ENCODE peak calls at places on chromosomes 13 and 19, in five cellular contexts. One of them, this sample, is unnamed.

GRCh38 chr19:30387311-30388115 is 15.3 kb downstream of the ZNF536 start:
- DNase-seq in astrocyte: no peak
- DNase-seq in mammary epithelial cell: no peak
- DNase-seq in neural progenitor cell: no peak
- DNase-seq in HCT116: no peak
- DNase-seq in this sample: no peak

GRCh38 chr13:98033277-98034247 is 80.1 kb downstream of the IPO5 start:
- DNase-seq in astrocyte: peak; percentile 25
- DNase-seq in mammary epithelial cell: peak; percentile 33
- DNase-seq in neural progenitor cell: peak; percentile 42
- DNase-seq in HCT116: peak; percentile 16
- DNase-seq in this sample: peak; percentile 61

GRCh38 chr19:52142001-52142595 is 2.4 kb upstream of the ZNF616 start:
- DNase-seq in astrocyte: no peak
- DNase-seq in mammary epithelial cell: peak; percentile 74
- DNase-seq in neural progenitor cell: no peak
- DNase-seq in HCT116: no peak
- DNase-seq in this sample: no peak

GRCh38 chr13:46179576-46180368 is 2.2 kb downstream of the LCP1 start:
- DNase-seq in astrocyte: no peak
- DNase-seq in mammary epithelial cell: no peak
- DNase-seq in neural progenitor cell: no peak
- DNase-seq in HCT116: no peak
- DNase-seq in this sample: no peak

GRCh38 chr13:113373811-113374485 is 10.0 kb upstream of the GRTP1 start:
- DNase-seq in astrocyte: no peak
- DNase-seq in mammary epithelial cell: no peak
- DNase-seq in neural progenitor cell: no peak
- DNase-seq in HCT116: no peak
- DNase-seq in this sample: no peak

GRCh38 chr13:47480121-47480520 is 521.0 kb downstream of the SUCLA2 start:
- DNase-seq in astrocyte: peak; percentile 93
- DNase-seq in mammary epithelial cell: peak; percentile 76
- DNase-seq in neural progenitor cell: no peak
- DNase-seq in HCT116: no peak
- DNase-seq in this sample: peak; percentile 95

GRCh38 chr13:39776439-39776838 is 121.0 kb downstream of the COG6 start:
- DNase-seq in astrocyte: peak; percentile 96
- DNase-seq in mammary epithelial cell: peak; percentile 75
- DNase-seq in neural progenitor cell: no peak
- DNase-seq in HCT116: no peak
- DNase-seq in this sample: peak; percentile 66

GRCh38 chr13:94415484-94415883 is 64.0 kb downstream of the DCT start:
- DNase-seq in astrocyte: no peak
- DNase-seq in mammary epithelial cell: no peak
- DNase-seq in neural progenitor cell: peak; percentile 17
- DNase-seq in HCT116: no peak
- DNase-seq in this sample: no peak

GRCh38 chr19:31548941-31549340 is 199.7 kb upstream of the TSHZ3 start:
- DNase-seq in astrocyte: no peak
- DNase-seq in mammary epithelial cell: peak; percentile 6
- DNase-seq in neural progenitor cell: peak; percentile 42
- DNase-seq in HCT116: no peak
- DNase-seq in this sample: peak; percentile 54

GRCh38 chr13:96020155-96020575 is 33.0 kb downstream of the UGGT2 start:
- DNase-seq in astrocyte: peak; percentile 50
- DNase-seq in mammary epithelial cell: peak; percentile 39
- DNase-seq in neural progenitor cell: peak; percentile 79
- DNase-seq in HCT116: peak; percentile 56
- DNase-seq in this sample: peak; percentile 80

GRCh38 chr13:38624822-38625221 is 62.1 kb upstream of the FREM2 start:
- DNase-seq in astrocyte: no peak
- DNase-seq in mammary epithelial cell: no peak
- DNase-seq in neural progenitor cell: no peak
- DNase-seq in HCT116: no peak
- DNase-seq in this sample: no peak

GRCh38 chr13:79637086-79637763 is 156.3 kb downstream of the NDFIP2 start:
- DNase-seq in astrocyte: peak; percentile 11
- DNase-seq in mammary epithelial cell: no peak
- DNase-seq in neural progenitor cell: no peak
- DNase-seq in HCT116: no peak
- DNase-seq in this sample: peak; percentile 40

GRCh38 chr13:44865722-44866484 is 123.4 kb downstream of the NUFIP1 start:
- DNase-seq in astrocyte: no peak
- DNase-seq in mammary epithelial cell: no peak
- DNase-seq in neural progenitor cell: no peak
- DNase-seq in HCT116: no peak
- DNase-seq in this sample: no peak

GRCh38 chr13:105569816-105570215 is 965.6 kb downstream of the EFNB2 start:
- DNase-seq in astrocyte: no peak
- DNase-seq in mammary epithelial cell: no peak
- DNase-seq in neural progenitor cell: no peak
- DNase-seq in HCT116: no peak
- DNase-seq in this sample: no peak

GRCh38 chr13:97004096-97004876 is 10.0 kb upstream of the OXGR1 start:
- DNase-seq in astrocyte: peak; percentile 92
- DNase-seq in mammary epithelial cell: no peak
- DNase-seq in neural progenitor cell: no peak
- DNase-seq in HCT116: no peak
- DNase-seq in this sample: peak; percentile 60

GRCh38 chr13:77009011-77009410 is 17.1 kb downstream of the CLN5 start:
- DNase-seq in astrocyte: no peak
- DNase-seq in mammary epithelial cell: no peak
- DNase-seq in neural progenitor cell: no peak
- DNase-seq in HCT116: no peak
- DNase-seq in this sample: no peak

GRCh38 chr19:14536926-14537692 is 7.7 kb downstream of the TECR start:
- DNase-seq in astrocyte: no peak
- DNase-seq in mammary epithelial cell: peak; percentile 81
- DNase-seq in neural progenitor cell: peak; percentile 95
- DNase-seq in HCT116: peak; percentile 88
- DNase-seq in this sample: peak; percentile 55

GRCh38 chr19:11736696-11737095 is 2.0 kb downstream of the ZNF823 start:
- DNase-seq in astrocyte: no peak
- DNase-seq in mammary epithelial cell: peak; percentile 20
- DNase-seq in neural progenitor cell: no peak
- DNase-seq in HCT116: no peak
- DNase-seq in this sample: peak; percentile 15

GRCh38 chr19:46661020-46661731 is at the start of gene DACT3:
- DNase-seq in astrocyte: peak; percentile 98
- DNase-seq in mammary epithelial cell: peak; percentile 100
- DNase-seq in neural progenitor cell: peak; percentile 100
- DNase-seq in HCT116: peak; percentile 99
- DNase-seq in this sample: peak; percentile 100

GRCh38 chr19:53086949-53087348 is 16.3 kb downstream of the ZNF160 start:
- DNase-seq in astrocyte: no peak
- DNase-seq in mammary epithelial cell: no peak
- DNase-seq in neural progenitor cell: no peak
- DNase-seq in HCT116: no peak
- DNase-seq in this sample: no peak

GRCh38 chr13:30047154-30047874 is 196.9 kb upstream of the UBL3 start:
- DNase-seq in astrocyte: peak; percentile 73
- DNase-seq in mammary epithelial cell: no peak
- DNase-seq in neural progenitor cell: no peak
- DNase-seq in HCT116: no peak
- DNase-seq in this sample: no peak

GRCh38 chr19:7004313-7004931 is 16.8 kb downstream of the MBD3L2B start:
- DNase-seq in astrocyte: no peak
- DNase-seq in mammary epithelial cell: no peak
- DNase-seq in neural progenitor cell: peak; percentile 38
- DNase-seq in HCT116: peak; percentile 34
- DNase-seq in this sample: peak; percentile 12

GRCh38 chr19:24033962-24034342 is 53.0 kb upstream of the ZNF254 start:
- DNase-seq in astrocyte: peak; percentile 57
- DNase-seq in mammary epithelial cell: peak; percentile 65
- DNase-seq in neural progenitor cell: peak; percentile 46
- DNase-seq in HCT116: no peak
- DNase-seq in this sample: peak; percentile 68

GRCh38 chr13:97468331-97468730 is 34.4 kb downstream of the RAP2A start:
- DNase-seq in astrocyte: no peak
- DNase-seq in mammary epithelial cell: no peak
- DNase-seq in neural progenitor cell: no peak
- DNase-seq in HCT116: no peak
- DNase-seq in this sample: peak; percentile 76

GRCh38 chr19:3975144-3975543 is 4.2 kb upstream of the DAPK3 start:
- DNase-seq in astrocyte: no peak
- DNase-seq in mammary epithelial cell: no peak
- DNase-seq in neural progenitor cell: no peak
- DNase-seq in HCT116: no peak
- DNase-seq in this sample: no peak

GRCh38 chr13:105177265-105177900 is 1358.1 kb downstream of the EFNB2 start:
- DNase-seq in astrocyte: no peak
- DNase-seq in mammary epithelial cell: no peak
- DNase-seq in neural progenitor cell: no peak
- DNase-seq in HCT116: no peak
- DNase-seq in this sample: no peak

GRCh38 chr13:73035660-73036059 is 23.1 kb upstream of the KLF5 start:
- DNase-seq in astrocyte: no peak
- DNase-seq in mammary epithelial cell: no peak
- DNase-seq in neural progenitor cell: no peak
- DNase-seq in HCT116: no peak
- DNase-seq in this sample: no peak

GRCh38 chr19:53541971-53542370 is 4.0 kb downstream of the ZNF331 start:
- DNase-seq in astrocyte: no peak
- DNase-seq in mammary epithelial cell: peak; percentile 55
- DNase-seq in neural progenitor cell: no peak
- DNase-seq in HCT116: no peak
- DNase-seq in this sample: no peak

GRCh38 chr19:14890616-14891379 is 4.9 kb upstream of the OR7A17 start:
- DNase-seq in astrocyte: no peak
- DNase-seq in mammary epithelial cell: no peak
- DNase-seq in neural progenitor cell: no peak
- DNase-seq in HCT116: no peak
- DNase-seq in this sample: no peak

GRCh38 chr13:99527346-99527745 is 26.1 kb downstream of the TM9SF2 start:
- DNase-seq in astrocyte: no peak
- DNase-seq in mammary epithelial cell: no peak
- DNase-seq in neural progenitor cell: no peak
- DNase-seq in HCT116: no peak
- DNase-seq in this sample: no peak

GRCh38 chr13:105971312-105971711 is 564.1 kb downstream of the EFNB2 start:
- DNase-seq in astrocyte: no peak
- DNase-seq in mammary epithelial cell: no peak
- DNase-seq in neural progenitor cell: peak; percentile 12
- DNase-seq in HCT116: no peak
- DNase-seq in this sample: no peak

GRCh38 chr13:23621316-23621645 is 51.1 kb downstream of the TNFRSF19 start:
- DNase-seq in astrocyte: peak; percentile 96
- DNase-seq in mammary epithelial cell: peak; percentile 97
- DNase-seq in neural progenitor cell: no peak
- DNase-seq in HCT116: no peak
- DNase-seq in this sample: peak; percentile 95
- H3K9ac ChIP-seq in astrocyte: peak overlapping the region; percentile 74
- H3K9ac ChIP-seq in mammary epithelial cell: no peak overlapping the region
- H3K9ac ChIP-seq in neural progenitor cell: no peak overlapping the region
- H3K9ac ChIP-seq in HCT116: no peak overlapping the region
- H3K9ac ChIP-seq in this sample: no peak overlapping the region

GRCh38 chr13:78598382-78598781 is 5.0 kb downstream of the POU4F1 start:
- DNase-seq in astrocyte: no peak
- DNase-seq in mammary epithelial cell: no peak
- DNase-seq in neural progenitor cell: peak; percentile 5
- DNase-seq in HCT116: no peak
- DNase-seq in this sample: no peak
- TF ChIP-seq EZH2 in astrocyte: no peak
- TF ChIP-seq EZH2 in mammary epithelial cell: no peak
- TF ChIP-seq EZH2 in neural progenitor cell: no peak
- TF ChIP-seq EZH2 in HCT116: no peak
- TF ChIP-seq EZH2 in this sample: no peak

DNA sequence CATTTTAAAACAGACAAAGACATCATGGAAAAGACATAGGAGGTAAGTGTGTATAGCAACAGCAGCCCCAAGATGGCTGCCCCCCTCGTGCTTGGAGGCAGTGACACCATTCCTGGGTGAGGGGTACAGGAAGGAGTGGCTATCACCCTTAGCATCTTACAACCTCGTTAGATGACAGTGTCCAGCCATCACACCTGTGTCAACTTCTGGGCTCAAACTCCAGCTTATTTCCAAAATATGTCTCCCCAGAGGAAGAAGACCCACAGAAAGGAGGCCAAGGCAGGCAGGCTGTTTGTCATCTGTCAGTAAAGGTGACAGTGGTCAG is 27.5 kb downstream of the EPS15L1 start:
- DNase-seq in astrocyte: no peak
- DNase-seq in mammary epithelial cell: no peak
- DNase-seq in neural progenitor cell: no peak
- DNase-seq in HCT116: no peak
- DNase-seq in this sample: no peak
- H3K9ac ChIP-seq in astrocyte: no peak overlapping the region
- H3K9ac ChIP-seq in mammary epithelial cell: no peak overlapping the region
- H3K9ac ChIP-seq in neural progenitor cell: no peak overlapping the region
- H3K9ac ChIP-seq in HCT116: no peak overlapping the region
- H3K9ac ChIP-seq in this sample: no peak overlapping the region

GRCh38 chr19:13143135-13143534 is 7.0 kb downstream of the STX10 start:
- DNase-seq in astrocyte: peak; percentile 90
- DNase-seq in mammary epithelial cell: peak; percentile 51
- DNase-seq in neural progenitor cell: no peak
- DNase-seq in HCT116: no peak
- DNase-seq in this sample: peak; percentile 93
- TF ChIP-seq EZH2 in astrocyte: no peak
- TF ChIP-seq EZH2 in mammary epithelial cell: no peak
- TF ChIP-seq EZH2 in neural progenitor cell: no peak
- TF ChIP-seq EZH2 in HCT116: no peak
- TF ChIP-seq EZH2 in this sample: no peak

GRCh38 chr19:19385900-19386339 is 19.6 kb upstream of the GATAD2A start:
- DNase-seq in astrocyte: no peak
- DNase-seq in mammary epithelial cell: no peak
- DNase-seq in neural progenitor cell: no peak
- DNase-seq in HCT116: no peak
- DNase-seq in this sample: no peak

GRCh38 chr19:19384486-19384885 is 21.0 kb upstream of the GATAD2A start:
- DNase-seq in astrocyte: no peak
- DNase-seq in mammary epithelial cell: no peak
- DNase-seq in neural progenitor cell: no peak
- DNase-seq in HCT116: no peak
- DNase-seq in this sample: no peak

GRCh38 chr19:19388568-19389555 is 16.6 kb upstream of the GATAD2A start:
- DNase-seq in astrocyte: no peak
- DNase-seq in mammary epithelial cell: no peak
- DNase-seq in neural progenitor cell: no peak
- DNase-seq in HCT116: no peak
- DNase-seq in this sample: no peak

GRCh38 chr19:19385131-19385899 is 20.2 kb upstream of the GATAD2A start:
- DNase-seq in astrocyte: peak; percentile 99
- DNase-seq in mammary epithelial cell: peak; percentile 100
- DNase-seq in neural progenitor cell: peak; percentile 100
- DNase-seq in HCT116: peak; percentile 99
- DNase-seq in this sample: peak; percentile 100

GRCh38 chr19:19387108-19387507 is 18.4 kb upstream of the GATAD2A start:
- DNase-seq in astrocyte: no peak
- DNase-seq in mammary epithelial cell: no peak
- DNase-seq in neural progenitor cell: no peak
- DNase-seq in HCT116: no peak
- DNase-seq in this sample: no peak
- H3K9ac ChIP-seq in astrocyte: peak overlapping the region; percentile 92
- H3K9ac ChIP-seq in mammary epithelial cell: peak overlapping the region; percentile 84
- H3K9ac ChIP-seq in neural progenitor cell: no peak overlapping the region
- H3K9ac ChIP-seq in HCT116: peak overlapping the region; percentile 97
- H3K9ac ChIP-seq in this sample: peak overlapping the region; percentile 90

This sample was measured in fibroblast of lung.